ENCODE peak calls at places on chromosome 15, in five cellular contexts. H, W, T, Y and E are unnamed samples.

GRCh38 chr15:75198560-75199346 is 2.9 kb upstream of the C15orf39 start:
- DNase-seq in H (peak), W (no peak), T (no peak), Y (peak), E (no peak)

GRCh38 chr15:98728811-98729160 is 80.4 kb downstream of the IGF1R start:
- DNase-seq in H (peak), W (no peak), T (no peak), Y (no peak), E (no peak)

GRCh38 chr15:48536681-48537091 is 108.8 kb downstream of the FBN1 start:
- DNase-seq in H (peak), W (no peak), T (no peak), Y (peak), E (no peak)

GRCh38 chr15:93413745-93414144 is 324.7 kb upstream of the RGMA start:
- DNase-seq in H (no peak), W (no peak), T (no peak), Y (no peak), E (no peak)

GRCh38 chr15:29925227-29926082 is 103.2 kb upstream of the TJP1 start:
- DNase-seq in H (peak), W (peak), T (no peak), Y (peak), E (peak)

GRCh38 chr15:28903555-28903954 is 17.8 kb downstream of the APBA2 start:
- DNase-seq in H (no peak), W (no peak), T (peak), Y (no peak), E (no peak)

GRCh38 chr15:31867536-31868442 is 162.5 kb upstream of the CHRNA7 start:
- DNase-seq in H (peak), W (peak), T (peak), Y (peak), E (no peak)

GRCh38 chr15:80379671-80380070 is 24.5 kb upstream of the ARNT2 start:
- DNase-seq in H (no peak), W (no peak), T (no peak), Y (no peak), E (no peak)

GRCh38 chr15:81221449-81221848 is 24.8 kb downstream of the IL16 start:
- DNase-seq in H (peak), W (no peak), T (no peak), Y (no peak), E (no peak)

GRCh38 chr15:31295660-31296059 is 31.0 kb upstream of the KLF13 start:
- DNase-seq in H (no peak), W (no peak), T (peak), Y (no peak), E (no peak)

GRCh38 chr15:94266000-94266399 is 34.6 kb downstream of the MCTP2 start:
- DNase-seq in H (no peak), W (no peak), T (no peak), Y (peak), E (no peak)

GRCh38 chr15:101528108-101528916 is 38.8 kb upstream of the PCSK6 start:
- DNase-seq in H (peak), W (peak), T (no peak), Y (no peak), E (no peak)

DNA sequence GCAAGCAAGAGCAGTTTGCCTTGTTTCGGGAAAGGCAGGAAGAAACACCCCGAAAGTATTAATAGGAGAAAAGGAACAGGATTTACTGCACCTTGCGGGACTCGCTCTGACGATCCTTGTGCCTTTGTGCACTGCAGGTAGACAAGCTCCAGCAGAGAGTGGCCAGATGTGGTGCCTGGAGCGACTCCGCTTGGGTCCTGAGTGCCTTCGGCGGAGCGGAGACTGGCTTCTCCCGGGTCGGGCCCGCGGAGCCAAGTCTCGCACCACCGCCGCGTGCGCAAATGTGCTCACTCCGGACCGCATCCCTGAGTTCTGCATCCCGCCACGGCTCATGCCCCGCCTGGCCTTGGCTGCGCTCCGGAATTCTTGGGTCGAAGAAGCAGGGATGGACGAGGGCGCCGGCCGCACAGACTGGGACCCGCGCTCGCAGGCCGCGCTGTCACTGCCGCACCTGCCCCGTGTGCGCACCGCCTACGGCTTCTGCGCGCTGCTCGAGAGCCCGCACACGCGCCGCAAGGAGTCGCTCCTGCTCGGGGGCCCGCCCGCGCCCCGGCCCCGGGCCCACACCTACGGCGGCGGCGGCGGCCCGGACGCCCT is 769 bp downstream of the C2CD4A start:
- DNase-seq in H (peak), W (peak), T (peak), Y (peak), E (no peak)
- TF ChIP-seq CTCF in H (no peak), W (peak), T (no peak), Y (peak), E (no peak)

GRCh38 chr15:84968301-84968700 is 13.4 kb upstream of the PDE8A start:
- DNase-seq in H (no peak), W (no peak), T (no peak), Y (no peak), E (no peak)
- TF ChIP-seq CTCF in H (no peak), W (no peak), T (no peak), Y (no peak), E (no peak)

DNA sequence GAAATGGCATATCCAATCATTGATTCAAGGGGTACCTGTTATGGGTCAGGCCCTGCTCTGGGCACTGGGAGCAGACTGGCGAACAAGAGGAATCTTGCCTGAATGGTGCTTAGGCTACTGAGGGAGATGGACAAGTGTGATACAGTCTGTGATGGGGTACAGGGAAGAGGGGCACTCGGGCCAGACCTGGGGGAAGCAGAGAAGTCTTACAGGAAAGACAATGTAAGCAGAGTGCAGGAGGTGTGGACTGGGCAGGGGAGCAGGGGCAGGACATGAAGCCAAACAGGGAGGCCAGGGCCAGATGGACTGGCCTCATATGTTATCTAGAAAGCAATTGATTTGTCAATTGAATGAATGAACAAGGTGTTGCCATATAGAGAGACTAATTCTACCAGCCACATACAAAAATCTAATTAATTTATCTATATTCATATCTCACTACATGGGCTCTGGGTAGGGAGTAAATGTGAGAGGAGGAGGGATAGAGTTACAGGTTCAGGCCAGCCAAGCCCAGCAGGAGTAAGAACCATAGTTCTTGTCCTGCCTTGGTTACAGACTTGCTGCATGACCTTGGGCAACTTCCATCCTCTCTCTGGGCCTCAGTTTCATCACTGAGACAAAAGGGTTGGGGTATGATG is 3.6 kb upstream of the IGDCC4 start:
- DNase-seq in H (no peak), W (no peak), T (no peak), Y (no peak), E (no peak)
- TF ChIP-seq CTCF in H (no peak), W (no peak), T (no peak), Y (no peak), E (no peak)

GRCh38 chr15:26191216-26191615 is 328.1 kb upstream of the ATP10A start:
- DNase-seq in H (no peak), W (no peak), T (no peak), Y (no peak), E (no peak)
- TF ChIP-seq CTCF in H (no peak), W (no peak), T (no peak), Y (no peak), E (no peak)

DNA sequence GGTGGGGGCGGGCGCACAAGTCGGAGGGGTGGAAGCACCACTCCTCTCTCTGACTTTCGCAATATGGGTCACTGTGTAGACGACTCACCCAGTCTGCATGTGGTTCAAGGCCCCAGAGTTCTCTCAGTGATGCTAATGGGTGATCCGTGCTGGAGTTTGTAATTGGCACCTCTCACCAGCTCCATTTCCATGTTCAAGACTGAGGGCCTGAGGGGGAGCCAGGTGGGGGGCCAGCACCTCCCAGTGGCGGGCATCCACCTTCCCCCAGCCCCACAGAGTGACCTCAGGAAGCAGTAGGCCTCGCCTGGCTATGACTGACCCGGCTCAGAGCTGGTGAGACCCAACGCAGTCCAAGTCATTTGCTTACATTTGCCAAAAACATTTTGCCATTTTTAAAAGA is 230.0 kb upstream of the ST8SIA2 start:
- DNase-seq in H (no peak), W (no peak), T (no peak), Y (no peak), E (no peak)
- TF ChIP-seq CTCF in H (no peak), W (no peak), T (no peak), Y (no peak), E (no peak)

GRCh38 chr15:41583795-41584194 is 24.8 kb downstream of the TYRO3 start:
- DNase-seq in H (no peak), W (no peak), T (no peak), Y (no peak), E (no peak)

GRCh38 chr15:41578736-41579383 is 19.8 kb downstream of the TYRO3 start:
- DNase-seq in H (no peak), W (no peak), T (no peak), Y (no peak), E (no peak)

GRCh38 chr15:41577863-41578735 is 19.1 kb downstream of the TYRO3 start:
- DNase-seq in H (no peak), W (peak), T (peak), Y (no peak), E (no peak)

GRCh38 chr15:41584636-41585139 is 25.7 kb downstream of the TYRO3 start:
- DNase-seq in H (no peak), W (no peak), T (no peak), Y (peak), E (no peak)

GRCh38 chr15:41581110-41581509 is 22.1 kb downstream of the TYRO3 start:
- DNase-seq in H (no peak), W (peak), T (no peak), Y (peak), E (no peak)
- TF ChIP-seq CTCF in H (peak), W (peak), T (no peak), Y (peak), E (no peak)